ENCODE peak calls at places on chromosomes 4 and X, in eight cellular contexts. M, O, Y, F, A, B, C and D are unnamed samples.

GRCh38 chr4:114562176-114562904 is 36.3 kb upstream of the UGT8 start:
- DNase-seq in M (no peak), O (no peak), Y (no peak), F (no peak), A (no peak), B (no peak), C (no peak), D (no peak)

GRCh38 chrX:2913118-2913517 is 16.0 kb downstream of the ARSD start:
- DNase-seq in M (no peak), O (no peak), Y (peak), F (no peak), A (no peak), B (no peak), C (no peak), D (no peak)

GRCh38 chrX:31708116-31708515 is 636.3 kb upstream of the FTHL17 start:
- DNase-seq in M (no peak), O (peak), Y (no peak), F (no peak), A (no peak), B (no peak), C (no peak), D (peak)

GRCh38 chr4:122577808-122578781 is 42.8 kb downstream of the IL21 start:
- DNase-seq in M (peak), O (peak), Y (peak), F (no peak), A (no peak), B (peak), C (peak), D (peak)

GRCh38 chr4:128512161-128512560 is 224.5 kb upstream of the PGRMC2 start:
- DNase-seq in M (no peak), O (no peak), Y (no peak), F (no peak), A (no peak), B (no peak), C (no peak), D (no peak)

GRCh38 chr4:122003335-122003734 is 51.5 kb upstream of the TRPC3 start:
- DNase-seq in M (no peak), O (no peak), Y (peak), F (no peak), A (no peak), B (no peak), C (peak), D (no peak)

GRCh38 chr4:63396269-63396668 is 1013.0 kb downstream of the TECRL start:
- DNase-seq in M (no peak), O (no peak), Y (no peak), F (no peak), A (no peak), B (no peak), C (no peak), D (no peak)

GRCh38 chr4:10684631-10685030 is at the start of gene CLNK:
- DNase-seq in M (no peak), O (no peak), Y (no peak), F (no peak), A (no peak), B (no peak), C (no peak), D (no peak)

GRCh38 chr4:77104405-77105292 is 28.9 kb upstream of the CCNI start:
- DNase-seq in M (no peak), O (peak), Y (no peak), F (peak), A (no peak), B (peak), C (no peak), D (peak)

GRCh38 chr4:124304936-124305335 is 407.6 kb downstream of the ANKRD50 start:
- DNase-seq in M (no peak), O (peak), Y (no peak), F (no peak), A (no peak), B (no peak), C (no peak), D (peak)

GRCh38 chr4:111074523-111075114 is 451.7 kb upstream of the PITX2 start:
- DNase-seq in M (no peak), O (no peak), Y (no peak), F (no peak), A (no peak), B (no peak), C (no peak), D (no peak)

GRCh38 chrX:41142130-41142529 is 56.9 kb downstream of the USP9X start:
- DNase-seq in M (no peak), O (no peak), Y (no peak), F (no peak), A (no peak), B (no peak), C (no peak), D (no peak)

GRCh38 chr4:67614186-67614585 is 55.7 kb downstream of the STAP1 start:
- DNase-seq in M (no peak), O (no peak), Y (no peak), F (no peak), A (no peak), B (no peak), C (no peak), D (no peak)

GRCh38 chrX:20266810-20267598 is at the start of gene RPS6KA3:
- DNase-seq in M (peak), O (peak), Y (peak), F (peak), A (no peak), B (peak), C (peak), D (peak)

GRCh38 chrX:10098235-10098819 is 58.4 kb upstream of the CLCN4 start:
- DNase-seq in M (no peak), O (no peak), Y (no peak), F (no peak), A (no peak), B (no peak), C (peak), D (no peak)

GRCh38 chr4:158936238-158936637 is 166.6 kb upstream of the RAPGEF2 start:
- DNase-seq in M (no peak), O (no peak), Y (no peak), F (peak), A (no peak), B (no peak), C (no peak), D (no peak)

GRCh38 chrX:35722128-35722527 is 76.0 kb upstream of the MAGEB16 start:
- DNase-seq in M (no peak), O (no peak), Y (no peak), F (no peak), A (no peak), B (no peak), C (no peak), D (no peak)

GRCh38 chr4:88522702-88523324 is 763 bp downstream of the PYURF start:
- DNase-seq in M (no peak), O (peak), Y (peak), F (no peak), A (no peak), B (no peak), C (peak), D (peak)

GRCh38 chrX:84907324-84907946 is 96.2 kb upstream of the APOOL start:
- DNase-seq in M (no peak), O (no peak), Y (no peak), F (no peak), A (no peak), B (no peak), C (no peak), D (peak)

GRCh38 chrX:37787353-37787869 is 7.6 kb downstream of the CYBB start:
- DNase-seq in M (no peak), O (no peak), Y (no peak), F (no peak), A (no peak), B (no peak), C (no peak), D (no peak)

GRCh38 chr4:142781114-142781513 is 65.0 kb downstream of the INPP4B start:
- DNase-seq in M (no peak), O (no peak), Y (no peak), F (no peak), A (no peak), B (no peak), C (no peak), D (no peak)

GRCh38 chrX:345020-345925 is 26.7 kb upstream of the GTPBP6 start:
- DNase-seq in M (no peak), O (no peak), Y (no peak), F (no peak), A (no peak), B (no peak), C (no peak), D (no peak)

GRCh38 chrX:40864972-40865371 is 129.6 kb upstream of the MED14 start:
- DNase-seq in M (no peak), O (peak), Y (no peak), F (no peak), A (peak), B (no peak), C (no peak), D (peak)

GRCh38 chrX:29299689-29300088 is 712.4 kb downstream of the IL1RAPL1 start:
- DNase-seq in M (no peak), O (no peak), Y (no peak), F (no peak), A (peak), B (no peak), C (no peak), D (no peak)

GRCh38 chr4:150080335-150080734 is 2.1 kb downstream of the DCLK2 start:
- DNase-seq in M (no peak), O (no peak), Y (no peak), F (no peak), A (no peak), B (no peak), C (no peak), D (peak)

GRCh38 chr4:109174224-109174953 is 128.1 kb downstream of the COL25A1 start:
- DNase-seq in M (no peak), O (no peak), Y (peak), F (no peak), A (no peak), B (no peak), C (no peak), D (no peak)

GRCh38 chr4:169810325-169811323 is 52.9 kb upstream of the HPF1 start:
- DNase-seq in M (no peak), O (peak), Y (peak), F (no peak), A (peak), B (peak), C (peak), D (peak)

GRCh38 chrX:119273807-119274192 is 37.7 kb downstream of the PGRMC1 start:
- DNase-seq in M (no peak), O (no peak), Y (no peak), F (no peak), A (no peak), B (no peak), C (no peak), D (no peak)

GRCh38 chr4:1194028-1194900 is 21.9 kb upstream of the SPON2 start:
- DNase-seq in M (no peak), O (peak), Y (no peak), F (peak), A (no peak), B (peak), C (no peak), D (peak)

GRCh38 chr4:14812101-14812500 is 190.2 kb upstream of the CPEB2 start:
- DNase-seq in M (no peak), O (no peak), Y (no peak), F (no peak), A (no peak), B (no peak), C (no peak), D (no peak)

GRCh38 chr4:42555828-42556227 is 101.1 kb downstream of the ATP8A1 start:
- DNase-seq in M (no peak), O (no peak), Y (no peak), F (no peak), A (no peak), B (no peak), C (no peak), D (peak)

GRCh38 chrX:44422631-44423030 is 79.2 kb upstream of the EFHC2 start:
- DNase-seq in M (no peak), O (no peak), Y (no peak), F (no peak), A (no peak), B (no peak), C (no peak), D (no peak)

GRCh38 chr4:142874684-142875083 is 28.6 kb upstream of the INPP4B start:
- DNase-seq in M (no peak), O (no peak), Y (no peak), F (no peak), A (no peak), B (no peak), C (no peak), D (no peak)

GRCh38 chrX:40700640-40701342 is 34.6 kb downstream of the MED14 start:
- DNase-seq in M (no peak), O (no peak), Y (no peak), F (no peak), A (no peak), B (no peak), C (no peak), D (no peak)